ENCODE peak calls at places on chromosomes 4 and X, in ten cellular contexts. J, U, W, I, Q, K, L, V, B and P are unnamed samples.

GRCh38 chrX:95640226-95640625 is 1044.4 kb upstream of the DIAPH2 start:
- DNase-seq in J (no peak), U (no peak), W (no peak), I (no peak), Q (no peak), K (no peak), L (no peak), V (no peak), B (no peak), P (no peak)

GRCh38 chr4:101621120-101621519 is 169.4 kb upstream of the BANK1 start:
- DNase-seq in J (no peak), U (no peak), W (no peak), I (peak), Q (no peak), K (no peak), L (no peak), V (no peak), B (no peak), P (no peak)

GRCh38 chr4:33255094-33255493 is 2534.9 kb downstream of the PCDH7 start:
- DNase-seq in J (no peak), U (no peak), W (no peak), I (no peak), Q (no peak), K (no peak), L (no peak), V (no peak), B (no peak), P (no peak)

GRCh38 chrX:115895678-115896329 is 274.7 kb upstream of the AGTR2 start:
- DNase-seq in J (no peak), U (no peak), W (no peak), I (no peak), Q (no peak), K (no peak), L (no peak), V (no peak), B (no peak), P (peak)

GRCh38 chr4:165096776-165097175 is 15.9 kb downstream of the TMEM192 start:
- DNase-seq in J (no peak), U (no peak), W (no peak), I (peak), Q (no peak), K (no peak), L (peak), V (no peak), B (no peak), P (no peak)

GRCh38 chr4:145044341-145044740 is 53.7 kb downstream of the ANAPC10 start:
- DNase-seq in J (no peak), U (no peak), W (no peak), I (peak), Q (no peak), K (no peak), L (no peak), V (no peak), B (no peak), P (no peak)

GRCh38 chrX:136725446-136726104 is 55.2 kb downstream of the ARHGEF6 start:
- DNase-seq in J (no peak), U (no peak), W (no peak), I (peak), Q (no peak), K (no peak), L (no peak), V (no peak), B (no peak), P (no peak)

GRCh38 chrX:103656623-103657022 is 27.8 kb downstream of the TCEAL1 start:
- DNase-seq in J (no peak), U (no peak), W (no peak), I (peak), Q (no peak), K (no peak), L (no peak), V (no peak), B (no peak), P (no peak)

GRCh38 chr4:145868637-145869409 is 69.8 kb downstream of the ZNF827 start:
- DNase-seq in J (no peak), U (no peak), W (no peak), I (no peak), Q (no peak), K (no peak), L (peak), V (no peak), B (no peak), P (no peak)

GRCh38 chr4:1122501-1122900 is 9.1 kb upstream of the RNF212 start:
- DNase-seq in J (no peak), U (no peak), W (no peak), I (no peak), Q (no peak), K (no peak), L (no peak), V (no peak), B (no peak), P (no peak)

GRCh38 chrX:106168107-106168506 is at the start of gene PWWP3B:
- DNase-seq in J (no peak), U (no peak), W (no peak), I (peak), Q (peak), K (peak), L (no peak), V (peak), B (peak), P (peak)

GRCh38 chr4:39032218-39033085 is at the start of gene TMEM156:
- DNase-seq in J (no peak), U (no peak), W (no peak), I (no peak), Q (no peak), K (no peak), L (peak), V (no peak), B (no peak), P (no peak)

GRCh38 chr4:2820216-2820982 is 23.2 kb upstream of the ADD1 start:
- DNase-seq in J (no peak), U (no peak), W (no peak), I (no peak), Q (no peak), K (no peak), L (no peak), V (peak), B (no peak), P (no peak)

GRCh38 chrX:154354516-154354915 is 19.9 kb downstream of the FLNA start:
- DNase-seq in J (no peak), U (no peak), W (no peak), I (no peak), Q (no peak), K (no peak), L (no peak), V (no peak), B (no peak), P (no peak)

GRCh38 chr4:139841464-139842195 is 176.0 kb downstream of the MGST2 start:
- DNase-seq in J (no peak), U (no peak), W (no peak), I (no peak), Q (peak), K (no peak), L (peak), V (no peak), B (no peak), P (no peak)

GRCh38 chrX:102085706-102086105 is 39.8 kb upstream of the TCEAL2 start:
- DNase-seq in J (no peak), U (no peak), W (no peak), I (no peak), Q (no peak), K (no peak), L (peak), V (no peak), B (no peak), P (no peak)

GRCh38 chr4:185956546-185956945 is 112.4 kb upstream of the TLR3 start:
- DNase-seq in J (no peak), U (no peak), W (no peak), I (no peak), Q (no peak), K (no peak), L (no peak), V (no peak), B (no peak), P (no peak)

GRCh38 chr4:150283689-150284088 is 205.4 kb downstream of the DCLK2 start:
- DNase-seq in J (no peak), U (no peak), W (no peak), I (peak), Q (no peak), K (no peak), L (no peak), V (no peak), B (no peak), P (no peak)

GRCh38 chr4:137775701-137776100 is 243.4 kb upstream of the PCDH18 start:
- DNase-seq in J (no peak), U (no peak), W (no peak), I (no peak), Q (no peak), K (no peak), L (no peak), V (no peak), B (no peak), P (no peak)

GRCh38 chr4:25662306-25662705 is 6.7 kb downstream of the SLC34A2 start:
- DNase-seq in J (no peak), U (no peak), W (no peak), I (no peak), Q (no peak), K (no peak), L (no peak), V (no peak), B (no peak), P (no peak)